ENCODE peak calls at places on chromosomes 12 and 14, in seven cellular contexts. U is GM12878, D is HCT116, J is SK-N-SH, P is HepG2, V is H1, O is K562. C is an unnamed sample.

GRCh38 chr12:47818701-47819543 is 781 bp downstream of the HDAC7 start:
- DNase-seq in U (no peak), D (no peak), J (peak; percentile 88), P (peak; percentile 50), V (peak; percentile 84), O (peak; percentile 83), C (no peak)

GRCh38 chr12:90128526-90128925 is 419.9 kb upstream of the ATP2B1 start:
- DNase-seq in U (no peak), D (no peak), J (no peak), P (no peak), V (no peak), O (no peak), C (no peak)

GRCh38 chr14:71130491-71131179 is 223.4 kb downstream of the PCNX1 start:
- DNase-seq in U (peak; percentile 20), D (no peak), J (no peak), P (no peak), V (peak; percentile 29), O (no peak), C (no peak)

GRCh38 chr12:49549735-49550710 is 11.2 kb downstream of the KCNH3 start:
- DNase-seq in U (no peak), D (no peak), J (peak; percentile 20), P (no peak), V (no peak), O (no peak), C (no peak)

GRCh38 chr12:563250-563781 is 99.9 kb downstream of the NINJ2 start:
- DNase-seq in U (no peak), D (no peak), J (no peak), P (no peak), V (no peak), O (no peak), C (no peak)

GRCh38 chr14:72701232-72701555 is 192.7 kb downstream of the DPF3 start:
- DNase-seq in U (no peak), D (no peak), J (peak; percentile 37), P (no peak), V (no peak), O (no peak), C (no peak)

GRCh38 chr14:28987516-28987915 is 220.9 kb downstream of the FOXG1 start:
- DNase-seq in U (no peak), D (no peak), J (no peak), P (no peak), V (no peak), O (no peak), C (no peak)

GRCh38 chr14:55438066-55438683 is 2.2 kb downstream of the TBPL2 start:
- DNase-seq in U (no peak), D (peak; percentile 57), J (peak; percentile 62), P (peak; percentile 55), V (no peak), O (peak; percentile 31), C (peak; percentile 8)

GRCh38 chr14:61553730-61554641 is 141.3 kb upstream of the HIF1A start:
- DNase-seq in U (no peak), D (no peak), J (no peak), P (peak; percentile 99), V (no peak), O (no peak), C (no peak)

GRCh38 chr12:106118-106561 is 39.6 kb downstream of the IQSEC3 start:
- DNase-seq in U (peak; percentile 68), D (peak; percentile 7), J (no peak), P (peak; percentile 17), V (no peak), O (peak; percentile 20), C (no peak)

GRCh38 chr12:52235822-52236291 is 2.8 kb downstream of the KRT7 start:
- DNase-seq in U (no peak), D (no peak), J (peak; percentile 9), P (no peak), V (no peak), O (no peak), C (no peak)

GRCh38 chr14:51582437-51582836 is 69.3 kb upstream of the FRMD6 start:
- DNase-seq in U (no peak), D (no peak), J (no peak), P (no peak), V (no peak), O (no peak), C (no peak)

GRCh38 chr12:6231359-6232268 is 31.4 kb downstream of the CD9 start:
- DNase-seq in U (no peak), D (no peak), J (no peak), P (no peak), V (no peak), O (no peak), C (no peak)

GRCh38 chr14:104433401-104434213 is 146.0 kb upstream of the C14orf180 start:
- DNase-seq in U (no peak), D (no peak), J (peak; percentile 23), P (no peak), V (no peak), O (no peak), C (no peak)

GRCh38 chr12:33724867-33725266 is 285.2 kb upstream of the SYT10 start:
- DNase-seq in U (no peak), D (no peak), J (no peak), P (no peak), V (no peak), O (no peak), C (no peak)

GRCh38 chr14:76204436-76205230 is 52.9 kb downstream of the GPATCH2L start:
- DNase-seq in U (no peak), D (no peak), J (no peak), P (no peak), V (no peak), O (no peak), C (no peak)

GRCh38 chr14:85921241-85921640 is 391.3 kb downstream of the FLRT2 start:
- DNase-seq in U (no peak), D (no peak), J (no peak), P (no peak), V (no peak), O (no peak), C (no peak)

GRCh38 chr12:4825139-4825858 is 84.4 kb upstream of the KCNA1 start:
- DNase-seq in U (no peak), D (no peak), J (no peak), P (no peak), V (no peak), O (no peak), C (no peak)

GRCh38 chr14:68308695-68309094 is 484.2 kb downstream of the ZFP36L1 start:
- DNase-seq in U (no peak), D (no peak), J (no peak), P (no peak), V (no peak), O (no peak), C (no peak)

GRCh38 chr12:25715147-25715546 is 162.1 kb upstream of the LMNTD1 start:
- DNase-seq in U (no peak), D (no peak), J (no peak), P (no peak), V (no peak), O (no peak), C (no peak)

GRCh38 chr12:25716842-25717241 is 163.8 kb upstream of the LMNTD1 start:
- DNase-seq in U (no peak), D (no peak), J (no peak), P (no peak), V (no peak), O (no peak), C (no peak)

GRCh38 chr12:25718081-25718731 is 165.1 kb upstream of the LMNTD1 start:
- DNase-seq in U (no peak), D (no peak), J (no peak), P (no peak), V (no peak), O (no peak), C (no peak)

GRCh38 chr12:25719505-25719904 is 166.4 kb upstream of the LMNTD1 start:
- DNase-seq in U (no peak), D (no peak), J (no peak), P (no peak), V (no peak), O (no peak), C (no peak)

GRCh38 chr12:25717552-25717951 is 164.5 kb upstream of the LMNTD1 start:
- DNase-seq in U (no peak), D (no peak), J (no peak), P (no peak), V (no peak), O (no peak), C (no peak)
- TF ChIP-seq YY1 in U (no peak), D (no peak), J (no peak), P (no peak), V (no peak), O (no peak), C (no peak)

GRCh38 chr14:100673085-100673806 is 53.4 kb upstream of the DLK1 start:
- DNase-seq in U (no peak), D (no peak), J (peak; percentile 75), P (peak; percentile 73), V (peak; percentile 73), O (no peak), C (no peak)
- TF ChIP-seq YY1 in U (no peak), D (no peak), J (no peak), P (peak; percentile 31), V (no peak), O (no peak), C (no peak)

GRCh38 chr14:89367449-89368120 is 49.4 kb downstream of the FOXN3 start:
- DNase-seq in U (no peak), D (no peak), J (no peak), P (no peak), V (no peak), O (no peak), C (no peak)

GRCh38 chr14:89368490-89369477 is 48.2 kb downstream of the FOXN3 start:
- DNase-seq in U (no peak), D (no peak), J (no peak), P (peak; percentile 97), V (no peak), O (no peak), C (no peak)

GRCh38 chr14:89366580-89367448 is 50.2 kb downstream of the FOXN3 start:
- DNase-seq in U (no peak), D (no peak), J (no peak), P (no peak), V (peak; percentile 31), O (no peak), C (no peak)

GRCh38 chr14:89364316-89364715 is 52.7 kb downstream of the FOXN3 start:
- DNase-seq in U (no peak), D (no peak), J (no peak), P (no peak), V (no peak), O (no peak), C (no peak)

DNA sequence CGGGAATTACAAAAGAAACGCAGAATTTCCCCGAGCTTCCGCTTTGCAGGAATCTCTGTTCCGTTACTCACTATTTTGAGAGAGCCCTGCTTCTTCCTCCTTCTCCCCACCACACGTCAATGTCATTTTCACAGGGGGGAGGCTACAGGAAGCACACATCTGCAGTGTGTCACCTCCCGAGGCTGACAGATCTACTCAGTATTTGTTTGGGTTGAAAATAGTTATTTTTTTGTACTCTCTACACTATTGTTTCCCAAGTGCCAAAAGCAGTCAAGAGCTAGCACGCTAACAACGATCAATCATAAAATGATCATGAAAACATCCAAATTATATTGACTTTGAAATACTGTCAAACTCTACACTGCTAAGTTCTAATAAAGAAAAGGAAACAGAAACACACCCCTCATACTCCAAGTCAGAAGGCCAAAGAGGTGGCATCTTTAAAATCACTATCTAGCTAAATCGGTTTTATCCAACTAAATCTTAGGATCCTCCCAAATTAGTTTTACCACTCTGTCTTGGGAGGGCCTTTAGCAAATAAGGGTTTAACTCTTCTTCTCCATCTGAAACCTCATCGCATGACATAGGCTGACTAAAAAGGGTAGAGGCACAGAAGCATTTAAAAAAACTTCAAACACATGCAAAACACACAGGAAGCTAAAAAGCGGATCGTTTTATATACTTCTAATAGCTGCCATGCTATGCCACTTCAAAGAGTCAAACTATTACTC is 51.8 kb downstream of the FOXN3 start:
- DNase-seq in U (peak; percentile 81), D (no peak), J (no peak), P (no peak), V (no peak), O (no peak), C (no peak)
- TF ChIP-seq YY1 in U (peak; percentile 28), D (no peak), J (no peak), P (no peak), V (no peak), O (no peak), C (no peak)

GRCh38 chr14:102234331-102235264 is 70.4 kb downstream of the MOK start:
- DNase-seq in U (no peak), D (no peak), J (no peak), P (no peak), V (no peak), O (no peak), C (no peak)
- TF ChIP-seq YY1 in U (no peak), D (no peak), J (no peak), P (no peak), V (no peak), O (no peak), C (no peak)

C was measured in NT2/D1.